ENCODE peak calls at places on chromosomes 13 and 19, in seven cellular contexts. I, D, A, H, Y, N and C are unnamed samples.
A peak's percentile ranks its signal among the peaks of the same experiment; 100 is the strongest.

GRCh38 chr19:29745253-29745652 is 30.2 kb upstream of the C19orf12 start:
- DNase-seq in I (no peak), D (no peak), A (no peak), H (no peak), Y (no peak), N (no peak), C (no peak)

GRCh38 chr13:84446972-84447700 is 564.9 kb upstream of the SLITRK1 start:
- DNase-seq in I (no peak), D (no peak), A (no peak), H (no peak), Y (peak; percentile 23), N (no peak), C (no peak)

GRCh38 chr13:50299546-50300249 is 284.5 kb downstream of the KCNRG start:
- DNase-seq in I (no peak), D (peak; percentile 59), A (no peak), H (no peak), Y (no peak), N (no peak), C (no peak)

GRCh38 chr19:16315825-16316505 is 8.7 kb upstream of the KLF2 start:
- DNase-seq in I (no peak), D (peak; percentile 98), A (no peak), H (no peak), Y (peak; percentile 99), N (peak; percentile 78), C (peak; percentile 52)

GRCh38 chr19:8611890-8612806 is 1.6 kb upstream of the ADAMTS10 start:
- DNase-seq in I (peak; percentile 92), D (peak; percentile 93), A (peak; percentile 44), H (no peak), Y (peak; percentile 78), N (peak; percentile 89), C (peak; percentile 85)

GRCh38 chr13:42497798-42498197 is 76.2 kb upstream of the TNFSF11 start:
- DNase-seq in I (no peak), D (peak; percentile 65), A (peak; percentile 48), H (no peak), Y (peak; percentile 86), N (no peak), C (no peak)

GRCh38 chr13:112733112-112733511 is 43.3 kb downstream of the ATP11A start:
- DNase-seq in I (no peak), D (no peak), A (no peak), H (no peak), Y (no peak), N (no peak), C (no peak)

GRCh38 chr19:15412832-15413231 is 6.0 kb downstream of the AKAP8L start:
- DNase-seq in I (no peak), D (no peak), A (no peak), H (no peak), Y (no peak), N (peak; percentile 21), C (no peak)

GRCh38 chr19:2048104-2048958 is 2.7 kb downstream of the MKNK2 start:
- DNase-seq in I (no peak), D (no peak), A (peak; percentile 47), H (no peak), Y (no peak), N (no peak), C (no peak)

GRCh38 chr19:18743281-18743825 is 47.8 kb downstream of the COMP start:
- DNase-seq in I (no peak), D (peak; percentile 40), A (no peak), H (peak; percentile 92), Y (peak; percentile 88), N (no peak), C (peak; percentile 67)

GRCh38 chr19:55666343-55667005 is 8.6 kb upstream of the EPN1 start:
- DNase-seq in I (no peak), D (no peak), A (no peak), H (no peak), Y (no peak), N (no peak), C (no peak)

GRCh38 chr19:1360818-1361461 is 22.8 kb upstream of the NDUFS7 start:
- DNase-seq in I (peak; percentile 92), D (peak; percentile 89), A (no peak), H (no peak), Y (peak; percentile 93), N (peak; percentile 85), C (peak; percentile 81)

GRCh38 chr19:15251010-15251748 is 18.9 kb upstream of the EPHX3 start:
- DNase-seq in I (no peak), D (peak; percentile 85), A (no peak), H (no peak), Y (peak; percentile 69), N (peak; percentile 88), C (peak; percentile 57)

GRCh38 chr19:52148256-52148655 is 8.5 kb upstream of the ZNF616 start:
- DNase-seq in I (no peak), D (no peak), A (no peak), H (no peak), Y (no peak), N (no peak), C (no peak)

GRCh38 chr13:20673711-20674110 is 29.8 kb upstream of the IL17D start:
- DNase-seq in I (no peak), D (no peak), A (no peak), H (no peak), Y (no peak), N (no peak), C (no peak)

GRCh38 chr13:20671789-20672188 is 31.7 kb upstream of the IL17D start:
- DNase-seq in I (no peak), D (no peak), A (no peak), H (no peak), Y (no peak), N (no peak), C (no peak)

GRCh38 chr13:20676213-20676612 is 27.3 kb upstream of the IL17D start:
- DNase-seq in I (no peak), D (no peak), A (no peak), H (no peak), Y (no peak), N (no peak), C (no peak)

GRCh38 chr13:20669162-20669561 is 34.3 kb upstream of the IL17D start:
- DNase-seq in I (no peak), D (no peak), A (no peak), H (no peak), Y (no peak), N (no peak), C (no peak)

DNA sequence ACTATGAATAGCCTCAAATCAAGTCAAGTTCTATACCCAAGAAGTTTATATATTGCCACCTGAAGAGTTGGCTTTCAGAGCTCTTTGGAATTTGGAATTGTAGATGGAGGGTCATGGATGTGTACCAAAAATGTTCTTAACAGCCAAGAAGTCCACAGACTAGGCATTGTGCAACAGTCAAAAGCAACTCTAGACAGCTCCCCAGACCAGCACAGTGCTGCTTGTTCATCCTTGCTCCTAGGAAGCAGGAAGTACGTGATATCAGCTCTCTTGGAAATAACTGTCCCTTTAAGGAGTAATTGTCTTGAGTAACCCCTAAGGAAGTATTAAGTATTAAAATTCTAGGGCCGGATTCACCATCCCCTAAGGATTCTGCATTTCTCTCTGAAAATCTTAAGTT is 30.7 kb upstream of the IL17D start:
- DNase-seq in I (no peak), D (peak; percentile 10), A (no peak), H (no peak), Y (peak; percentile 84), N (no peak), C (no peak)
- H3K27ac ChIP-seq in I (no peak overlapping the region), D (no peak overlapping the region), A (no peak overlapping the region), H (no peak overlapping the region), Y (no peak overlapping the region), N (peak overlapping the region; percentile 35), C (no peak overlapping the region)

GRCh38 chr19:5967994-5968430 is 9.9 kb downstream of the RANBP3 start:
- DNase-seq in I (no peak), D (peak; percentile 66), A (peak; percentile 79), H (peak; percentile 67), Y (peak; percentile 90), N (peak; percentile 77), C (no peak)
- H3K4me1 ChIP-seq in I (no peaks in the 10 kb centered on the region), D (peaks cover 16% of the 10 kb centered on the region), A (peaks cover 30% of the 10 kb centered on the region), H (peaks cover 72% of the 10 kb centered on the region), Y (peaks cover 39% of the 10 kb centered on the region), N (peaks cover 25% of the 10 kb centered on the region), C (peaks cover 64% of the 10 kb centered on the region)

GRCh38 chr19:58305065-58305931 is at the start of gene ERVK3-1:
- DNase-seq in I (peak; percentile 99), D (peak; percentile 98), A (peak; percentile 100), H (peak; percentile 96), Y (peak; percentile 99), N (peak; percentile 98), C (peak; percentile 98)
- H3K4me3 ChIP-seq in I (peak within 1 kb of the TSS; percentile 76), D (peak within 1 kb of the TSS; percentile 92), A (peak within 1 kb of the TSS; percentile 92), H (peak within 1 kb of the TSS; percentile 87), Y (peak within 1 kb of the TSS; percentile 87), N (peak within 1 kb of the TSS; percentile 91), C (peak within 1 kb of the TSS; percentile 89)

GRCh38 chr19:5947435-5947834 is 30.5 kb downstream of the RANBP3 start:
- DNase-seq in I (no peak), D (peak; percentile 27), A (no peak), H (peak; percentile 37), Y (peak; percentile 88), N (peak; percentile 82), C (peak; percentile 68)
- H3K27ac ChIP-seq in I (no peak overlapping the region), D (no peak overlapping the region), A (no peak overlapping the region), H (peak overlapping the region; percentile 73), Y (no peak overlapping the region), N (no peak overlapping the region), C (peak overlapping the region; percentile 30)

DNA sequence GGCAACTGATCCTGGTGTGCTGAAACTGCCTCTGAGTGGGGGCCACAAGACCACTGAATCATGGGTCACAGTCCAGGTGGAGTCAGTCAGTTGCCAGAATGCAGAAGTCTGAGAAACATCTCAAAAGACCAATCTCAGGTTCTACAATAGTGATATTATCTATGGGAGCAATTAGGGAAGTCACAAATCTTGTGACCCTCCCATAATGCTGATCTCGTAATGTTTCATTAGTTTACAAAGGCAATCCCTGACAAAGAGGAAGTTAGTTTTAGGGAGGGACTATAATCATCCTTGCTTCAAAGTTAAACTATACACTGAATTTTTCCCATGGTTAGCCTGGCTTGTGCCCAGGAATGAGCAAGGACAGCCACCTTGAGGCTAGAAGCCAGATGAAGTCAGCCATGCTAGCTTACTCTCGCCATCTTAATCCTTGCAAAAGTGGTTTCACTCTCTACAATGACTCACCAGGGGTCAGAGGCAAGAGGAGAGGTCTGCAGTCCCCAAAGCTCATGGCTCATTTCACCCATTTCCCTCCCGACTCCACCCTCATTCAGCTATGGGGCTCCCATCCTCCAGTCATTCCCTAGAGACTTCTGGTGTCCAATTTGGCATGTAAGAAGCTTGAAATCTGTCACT is 5.4 kb downstream of the CEACAM3 start:
- DNase-seq in I (no peak), D (no peak), A (peak; percentile 67), H (no peak), Y (no peak), N (no peak), C (no peak)
- H3K4me1 ChIP-seq in I (no peaks in the 10 kb centered on the region), D (no peaks in the 10 kb centered on the region), A (peaks cover 36% of the 10 kb centered on the region), H (no peaks in the 10 kb centered on the region), Y (no peaks in the 10 kb centered on the region), N (no peaks in the 10 kb centered on the region), C (no peaks in the 10 kb centered on the region)